ENCODE peak calls at places on chromosomes 13 and 19, in seven cellular contexts. X is fibroblast of mammary gland, C is endodermal cell, M is thoracic aorta, O is right atrium auricular region, T is cardiac fibroblast, D is AG09309. B is an unnamed sample.

GRCh38 chr13:50230365-50230978 is 215.2 kb downstream of the KCNRG start:
- DNase-seq in D (peak; percentile 54), O (no peak), X (peak; percentile 83), T (peak; percentile 85), C (no peak), M (no peak), B (no peak)

GRCh38 chr13:40609972-40610726 is 56.3 kb downstream of the FOXO1 start:
- DNase-seq in M (no peak), C (no peak), D (no peak), O (no peak), T (peak; percentile 51), X (no peak), B (no peak)

GRCh38 chr19:50992666-50993035 is 8.8 kb downstream of the KLK8 start:
- DNase-seq in C (no peak), T (no peak), X (no peak), O (no peak), M (no peak), D (no peak), B (no peak)

GRCh38 chr13:90696254-90696653 is 651.2 kb upstream of the MIR17HG start:
- DNase-seq in O (no peak), D (no peak), T (peak; percentile 87), X (peak; percentile 90), C (no peak), M (no peak), B (no peak)

GRCh38 chr13:106573279-106573831 is 5.4 kb upstream of the ARGLU1 start:
- DNase-seq in O (no peak), M (no peak), X (peak; percentile 93), D (peak; percentile 61), T (peak; percentile 87), C (no peak), B (no peak)

GRCh38 chr13:22915442-22916082 is 265.2 kb upstream of the SGCG start:
- DNase-seq in O (no peak), C (peak; percentile 95), M (no peak), T (peak; percentile 35), D (no peak), X (peak; percentile 54), B (no peak)

GRCh38 chr19:42121666-42122069 is 10.6 kb downstream of the POU2F2 start:
- DNase-seq in O (no peak), M (no peak), T (peak; percentile 93), X (peak; percentile 78), D (no peak), C (peak; percentile 66), B (no peak)

GRCh38 chr13:77752512-77753069 is 55.1 kb downstream of the SLAIN1 start:
- DNase-seq in C (no peak), M (no peak), T (no peak), O (no peak), X (no peak), D (no peak), B (no peak)

GRCh38 chr19:50981587-50982146 is 2.0 kb downstream of the KLK7 start:
- DNase-seq in T (no peak), O (no peak), C (peak; percentile 46), D (no peak), X (no peak), M (no peak), B (no peak)

GRCh38 chr13:34048652-34049051 is 230.7 kb downstream of the RFC3 start:
- DNase-seq in C (no peak), T (no peak), X (no peak), M (no peak), D (no peak), O (no peak), B (no peak)

GRCh38 chr13:38490657-38491056 is 141.0 kb downstream of the UFM1 start:
- DNase-seq in D (no peak), O (no peak), X (no peak), M (no peak), C (no peak), T (no peak), B (no peak)

GRCh38 chr19:51271015-51271600 is 20.2 kb downstream of the SIGLECL1 start:
- DNase-seq in C (no peak), O (peak; percentile 59), T (peak; percentile 1), M (no peak), D (no peak), X (peak; percentile 4), B (no peak)

GRCh38 chr19:41233748-41234240 is 14.8 kb downstream of the AXL start:
- DNase-seq in C (no peak), X (no peak), M (no peak), D (no peak), T (no peak), O (no peak), B (no peak)

GRCh38 chr13:68064371-68064770 is 834.2 kb upstream of the PCDH9 start:
- DNase-seq in T (no peak), C (no peak), X (no peak), M (no peak), O (no peak), D (no peak), B (no peak)

GRCh38 chr13:107834717-107835116 is 380.6 kb downstream of the LIG4 start:
- DNase-seq in C (no peak), X (no peak), M (no peak), D (no peak), T (no peak), O (no peak), B (no peak)

GRCh38 chr19:55283548-55284393 is at the start of gene BRSK1:
- DNase-seq in D (no peak), C (peak; percentile 95), X (peak; percentile 38), T (peak; percentile 41), M (no peak), O (no peak), B (no peak)

GRCh38 chr13:92510416-92510815 is 716.2 kb upstream of the GPC6 start:
- DNase-seq in D (no peak), X (no peak), O (no peak), T (peak; percentile 40), M (no peak), C (no peak), B (no peak)

GRCh38 chr13:25806304-25806974 is 245.4 kb downstream of the SHISA2 start:
- DNase-seq in D (no peak), M (no peak), T (no peak), X (no peak), O (no peak), C (no peak), B (no peak)

GRCh38 chr13:43132911-43133310 is 109.5 kb downstream of the DNAJC15 start:
- DNase-seq in O (no peak), T (no peak), X (no peak), D (no peak), M (no peak), C (no peak), B (no peak)

GRCh38 chr13:85700909-85701308 is 98.3 kb downstream of the SLITRK6 start:
- DNase-seq in M (no peak), T (no peak), O (no peak), C (no peak), D (no peak), X (no peak), B (no peak)

GRCh38 chr13:38849316-38849715 is 141.3 kb downstream of the STOML3 start:
- DNase-seq in M (no peak), C (no peak), X (peak; percentile 7), O (no peak), D (no peak), T (peak; percentile 4), B (no peak)

GRCh38 chr19:43469160-43469480 is 3.7 kb upstream of the LYPD3 start:
- DNase-seq in T (peak; percentile 20), O (no peak), D (no peak), M (no peak), C (no peak), X (no peak), B (no peak)

DNA sequence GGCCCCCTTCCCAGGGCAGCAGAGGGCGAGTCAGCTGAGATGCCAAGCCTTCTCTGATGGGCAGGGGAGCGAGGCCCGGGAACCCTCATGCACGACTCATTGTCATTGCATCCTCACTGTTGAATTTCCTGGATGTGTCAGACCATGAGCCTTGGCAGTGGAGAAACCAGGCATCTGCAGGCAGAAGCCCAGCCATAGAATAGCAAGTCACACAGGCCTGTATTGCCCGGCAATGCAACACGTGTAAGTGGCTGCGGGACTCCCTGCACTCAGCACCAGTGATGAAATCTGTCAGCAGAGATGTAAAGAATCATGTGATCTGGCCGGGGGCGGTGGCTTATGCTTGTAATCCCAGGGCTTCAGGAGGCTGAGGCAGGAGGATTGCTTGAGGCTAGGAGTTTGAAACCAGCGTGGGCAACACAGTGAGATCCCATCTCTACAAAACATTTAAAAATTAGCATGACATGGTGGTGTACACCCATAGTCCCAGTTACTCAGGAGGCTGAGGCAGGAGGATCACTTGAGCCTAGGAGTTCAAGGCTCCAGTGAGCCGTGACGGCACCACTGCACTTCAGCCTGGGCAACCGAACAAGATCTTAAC is 199.7 kb downstream of the KATNAL1 start:
- DNase-seq in X (peak; percentile 70), D (no peak), M (no peak), T (peak; percentile 27), C (no peak), O (no peak), B (no peak)
- H3K4me3 ChIP-seq in X (no peak overlapping the region), D (no peak overlapping the region), M (no peak overlapping the region), T (no peak overlapping the region), C (no peak overlapping the region), O (no peak overlapping the region), B (no peak overlapping the region)

DNA sequence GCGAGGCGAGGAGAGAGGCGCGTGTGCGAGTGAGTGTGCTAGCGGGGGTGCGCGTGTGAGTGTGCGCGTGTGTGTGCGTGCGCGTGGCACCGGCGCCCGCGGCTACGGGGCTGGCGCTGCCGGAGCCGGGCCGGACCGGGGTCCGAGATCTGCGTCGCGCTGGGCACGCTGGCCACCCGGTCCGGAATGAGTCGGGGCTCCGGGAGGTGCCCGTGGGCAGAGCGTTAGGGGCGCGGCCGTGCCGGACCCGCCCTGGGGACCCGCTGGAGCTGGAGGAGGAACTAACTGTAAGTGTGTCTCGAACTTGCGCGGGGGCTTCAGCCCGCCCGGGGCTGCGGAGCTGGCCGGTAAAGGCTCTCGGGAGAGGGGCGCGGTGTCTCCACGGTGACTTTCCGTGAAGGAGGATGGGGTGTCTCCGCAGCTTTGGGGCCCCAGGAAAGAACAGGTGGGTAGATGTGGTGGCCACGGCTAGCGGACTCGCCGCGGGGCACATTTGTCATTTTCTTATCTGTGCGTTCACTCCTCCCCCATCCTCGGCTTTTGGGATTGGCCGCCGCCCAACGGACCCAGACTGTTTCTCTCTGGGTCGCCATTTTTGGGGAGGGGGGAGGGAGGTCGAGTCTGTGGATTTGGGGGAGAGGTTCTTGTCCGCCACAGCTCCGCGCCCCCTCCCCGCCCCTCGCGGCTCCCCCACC is 10.1 kb upstream of the SOX1 start:
- DNase-seq in D (no peak), M (no peak), T (no peak), C (peak; percentile 69), O (no peak), X (no peak), B (no peak)
- H3K4me3 ChIP-seq in D (no peak overlapping the region), M (no peak overlapping the region), T (no peak overlapping the region), C (no peak overlapping the region), O (no peak overlapping the region), X (no peak overlapping the region), B (no peak overlapping the region)

GRCh38 chr19:46955114-46955812 is 64.4 kb upstream of the NPAS1 start:
- DNase-seq in C (no peak), D (no peak), X (peak; percentile 41), O (no peak), T (peak; percentile 59), M (no peak), B (no peak)
- H3K4me3 ChIP-seq in C (no peak overlapping the region), D (no peak overlapping the region), X (no peak overlapping the region), O (no peak overlapping the region), T (no peak overlapping the region), M (peak overlapping the region; percentile 34), B (no peak overlapping the region)

GRCh38 chr19:49864890-49865289 is 2.5 kb downstream of the PNKP start:
- DNase-seq in O (no peak), X (no peak), D (no peak), T (no peak), M (no peak), C (no peak), B (no peak)
- H3K4me3 ChIP-seq in O (no peak overlapping the region), X (no peak overlapping the region), D (no peak overlapping the region), T (no peak overlapping the region), M (no peak overlapping the region), C (no peak overlapping the region), B (no peak overlapping the region)

GRCh38 chr19:3398900-3399278 is 32.5 kb downstream of the NFIC start:
- DNase-seq in T (no peak), D (no peak), O (no peak), M (no peak), X (no peak), C (no peak), B (no peak)
- H3K4me3 ChIP-seq in T (no peak overlapping the region), D (no peak overlapping the region), O (peak overlapping the region; percentile 36), M (peak overlapping the region; percentile 53), X (no peak overlapping the region), C (no peak overlapping the region), B (peak overlapping the region; percentile 33)